ENCODE peak calls at places on chromosomes 16 and 17, in ten cellular contexts. K is K562, P is transverse colon, L is breast epithelium, R is HCT116, B is upper lobe of left lung, T is suprapubic skin, D is SK-N-SH, A is spleen, F is stomach. M is an unnamed sample.
A peak's percentile ranks its signal among the peaks of the same experiment; 100 is the strongest.

GRCh38 chr17:80667462-80668277 is 123.0 kb downstream of the RPTOR start:
- DNase-seq in K (no peak), P (no peak), L (no peak), R (no peak), B (no peak), T (no peak), D (no peak), A (no peak), F (no peak), M (no peak)

GRCh38 chr17:19540706-19541370 is 7.2 kb downstream of the SLC47A1 start:
- DNase-seq in K (no peak), P (no peak), L (no peak), R (no peak), B (no peak), T (no peak), D (no peak), A (no peak), F (no peak), M (no peak)

GRCh38 chr17:69474171-69474831 is 59.8 kb downstream of the MAP2K6 start:
- DNase-seq in K (no peak), P (no peak), L (no peak), R (no peak), B (no peak), T (no peak), D (no peak), A (no peak), F (no peak), M (no peak)

GRCh38 chr17:78650093-78650715 is 73.0 kb upstream of the DNAH17 start:
- DNase-seq in K (no peak), P (no peak), L (no peak), R (no peak), B (no peak), T (no peak), D (peak; percentile 10), A (peak; percentile 50), F (no peak), M (no peak)

GRCh38 chr17:41710472-41711090 is 1.6 kb upstream of the GAST start:
- DNase-seq in K (peak; percentile 36), P (no peak), L (no peak), R (no peak), B (no peak), T (no peak), D (no peak), A (no peak), F (no peak), M (no peak)

GRCh38 chr16:23491490-23492391 is 18.6 kb downstream of the GGA2 start:
- DNase-seq in K (no peak), P (no peak), L (no peak), R (no peak), B (no peak), T (no peak), D (no peak), A (peak; percentile 53), F (no peak), M (no peak)

GRCh38 chr16:21023509-21024202 is 123.1 kb downstream of the LYRM1 start:
- DNase-seq in K (no peak), P (peak; percentile 11), L (no peak), R (no peak), B (no peak), T (no peak), D (no peak), A (no peak), F (peak; percentile 43), M (peak; percentile 6)

GRCh38 chr16:27334874-27335273 is 21.1 kb downstream of the IL4R start:
- DNase-seq in K (no peak), P (no peak), L (no peak), R (no peak), B (no peak), T (no peak), D (no peak), A (no peak), F (no peak), M (no peak)

GRCh38 chr17:74240637-74241036 is 27.3 kb downstream of the TTYH2 start:
- DNase-seq in K (no peak), P (no peak), L (no peak), R (no peak), B (no peak), T (no peak), D (no peak), A (no peak), F (no peak), M (no peak)

GRCh38 chr16:74026373-74027281 is 270.0 kb upstream of the PSMD7 start:
- DNase-seq in K (no peak), P (no peak), L (no peak), R (no peak), B (no peak), T (no peak), D (no peak), A (no peak), F (no peak), M (no peak)

GRCh38 chr16:50121278-50121677 is 31.8 kb upstream of the TENT4B start:
- DNase-seq in K (no peak), P (no peak), L (no peak), R (no peak), B (no peak), T (no peak), D (no peak), A (no peak), F (no peak), M (no peak)

GRCh38 chr16:19804538-19805323 is 79.9 kb downstream of the GPRC5B start:
- DNase-seq in K (no peak), P (peak; percentile 41), L (peak; percentile 58), R (no peak), B (no peak), T (peak; percentile 83), D (no peak), A (no peak), F (peak; percentile 77), M (peak; percentile 86)
- TF ChIP-seq POLR2AphosphoS5 in K (no peak), P (no peak), L (peak; percentile 41), R (no peak), B (peak; percentile 60), T (no peak), D (no peak), A (peak; percentile 51), F (peak; percentile 55), M (peak; percentile 51)

DNA sequence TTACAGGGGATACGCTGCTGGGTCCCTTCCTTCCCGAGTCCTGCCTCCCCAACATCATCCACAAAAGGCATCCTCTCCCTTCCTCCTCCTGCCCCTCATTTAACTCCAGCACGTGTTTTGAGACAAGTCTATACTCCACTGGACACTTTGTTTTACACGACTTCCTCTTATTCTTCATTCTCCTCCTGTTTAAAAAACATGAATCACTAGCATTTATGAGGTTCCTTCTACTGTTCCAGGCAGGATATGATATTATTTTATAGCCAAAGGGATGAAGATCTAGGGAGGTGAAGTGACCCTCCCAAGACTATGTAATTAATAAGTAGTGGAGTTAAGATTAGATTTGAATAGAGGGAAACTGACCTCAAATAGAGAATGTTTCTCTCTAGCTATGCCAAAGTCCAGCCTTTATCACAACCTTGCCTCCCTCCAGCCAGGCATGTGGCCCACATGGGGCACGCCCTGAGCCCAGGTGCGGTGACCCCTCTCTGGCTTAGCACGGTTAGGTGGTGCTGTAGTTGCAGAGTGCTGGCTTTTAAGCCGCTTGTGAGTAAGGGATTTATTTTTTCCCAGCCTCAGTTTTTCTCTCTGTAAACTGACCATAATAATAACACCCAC is 1.3 kb upstream of the HSD17B2 start:
- DNase-seq in K (no peak), P (peak; percentile 53), L (no peak), R (no peak), B (peak; percentile 33), T (no peak), D (no peak), A (no peak), F (peak; percentile 77), M (no peak)
- TF ChIP-seq CTCF in K (no peak), P (no peak), L (no peak), R (no peak), B (no peak), T (no peak), D (no peak), A (no peak), F (no peak), M (no peak)

DNA sequence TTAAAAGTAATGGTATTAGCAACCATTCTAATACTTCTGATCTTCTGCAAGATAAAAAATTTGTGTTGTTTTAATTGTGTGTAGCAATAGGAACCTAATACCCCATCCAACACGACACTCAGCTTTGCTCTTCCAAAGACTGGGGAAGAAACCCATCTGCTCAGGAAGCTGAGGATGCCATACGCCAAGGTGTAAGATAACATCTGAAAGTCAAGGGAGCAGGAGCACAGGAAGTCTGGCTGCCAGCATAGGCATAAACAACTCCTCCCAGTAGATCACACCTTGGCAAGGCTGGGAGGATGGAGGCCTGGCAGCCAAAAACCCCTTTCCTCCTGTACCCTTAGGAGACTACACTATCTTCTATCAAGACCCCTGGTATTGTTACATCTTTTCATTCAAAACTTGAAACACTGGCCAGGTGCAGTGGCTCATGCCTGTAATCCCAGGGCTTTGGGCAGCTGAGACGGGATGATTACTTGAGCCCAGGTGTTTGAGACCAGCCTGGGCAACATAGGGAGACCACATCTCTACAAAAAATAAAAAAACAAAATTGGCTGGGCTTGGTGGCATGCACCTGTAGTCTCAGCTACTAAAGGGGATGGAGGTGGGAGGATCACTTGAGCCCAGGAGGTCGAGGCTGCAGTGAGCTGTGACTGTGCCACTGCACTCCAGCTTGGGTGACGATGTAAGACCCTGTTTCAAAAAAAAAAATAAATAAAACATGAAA is 5.7 kb upstream of the SPHK1 start:
- DNase-seq in K (no peak), P (no peak), L (no peak), R (no peak), B (no peak), T (no peak), D (peak; percentile 54), A (no peak), F (no peak), M (no peak)
- TF ChIP-seq POLR2AphosphoS5 in K (no peak), P (no peak), L (no peak), R (no peak), B (no peak), T (no peak), D (no peak), A (no peak), F (no peak), M (no peak)

GRCh38 chr17:2042355-2042929 is 620 bp downstream of the OVCA2 start:
- DNase-seq in K (peak; percentile 26), P (no peak), L (no peak), R (no peak), B (no peak), T (no peak), D (peak; percentile 65), A (peak; percentile 74), F (no peak), M (no peak)
- TF ChIP-seq CTCF in K (peak; percentile 41), P (no peak), L (no peak), R (no peak), B (no peak), T (no peak), D (no peak), A (no peak), F (no peak), M (no peak)

GRCh38 chr17:57918017-57918895 is 37.0 kb downstream of the CUEDC1 start:
- DNase-seq in K (peak; percentile 46), P (no peak), L (no peak), R (no peak), B (no peak), T (no peak), D (no peak), A (no peak), F (no peak), M (no peak)
- TF ChIP-seq POLR2AphosphoS5 in K (no peak), P (no peak), L (no peak), R (peak; percentile 9), B (no peak), T (no peak), D (no peak), A (no peak), F (no peak), M (no peak)